ENCODE peak calls at places on chromosome 17, in nine cellular contexts. W is IMR-90, B is OCI-LY7, F is K562, I is PC-9, E is endothelial cell of umbilical vein, G is hepatocyte, O is Karpas-422, A is MM.1S. D is an unnamed sample. For H3K4me1, the result is how much of the 10 kb centered on the place peaks cover.

GRCh38 chr17:63446218-63446980 is at the start of gene CYB561:
- DNase-seq in W (peak), B (no peak), F (peak), I (peak), E (peak), G (peak), O (peak), A (peak), D (no peak)

GRCh38 chr17:6831662-6832263 is at the start of gene TEKT1:
- DNase-seq in W (peak), B (no peak), F (no peak), I (peak), E (peak), G (peak), O (no peak), A (peak), D (no peak)

GRCh38 chr17:32504166-32504990 is 17.6 kb downstream of the CDK5R1 start:
- DNase-seq in W (no peak), B (no peak), F (no peak), I (peak), E (no peak), G (no peak), O (no peak), A (no peak), D (peak)

GRCh38 chr17:10968007-10968406 is 130.1 kb upstream of the PIRT start:
- DNase-seq in W (no peak), B (no peak), F (no peak), I (no peak), E (no peak), G (no peak), O (no peak), A (no peak), D (no peak)

GRCh38 chr17:76467809-76468633 is 618 bp downstream of the AANAT start:
- DNase-seq in W (no peak), B (no peak), F (no peak), I (no peak), E (no peak), G (no peak), O (peak), A (no peak), D (no peak)

GRCh38 chr17:71276071-71276470 is 844.7 kb upstream of the SOX9 start:
- DNase-seq in W (no peak), B (no peak), F (no peak), I (no peak), E (no peak), G (no peak), O (no peak), A (no peak), D (no peak)

GRCh38 chr17:57578608-57578990 is 166.5 kb downstream of the CCDC182 start:
- DNase-seq in W (peak), B (no peak), F (no peak), I (no peak), E (no peak), G (no peak), O (no peak), A (no peak), D (no peak)

GRCh38 chr17:79839363-79840203 is at the start of gene CBX4:
- DNase-seq in W (peak), B (peak), F (peak), I (peak), E (peak), G (peak), O (peak), A (peak), D (peak)

GRCh38 chr17:81486174-81486810 is 26.3 kb downstream of the ACTG1 start:
- DNase-seq in W (no peak), B (no peak), F (no peak), I (no peak), E (peak), G (no peak), O (no peak), A (no peak), D (no peak)

GRCh38 chr17:74296548-74296936 is 22.5 kb downstream of the DNAI2 start:
- DNase-seq in W (peak), B (peak), F (peak), I (peak), E (peak), G (peak), O (peak), A (peak), D (no peak)

GRCh38 chr17:82582208-82582607 is 62.7 kb downstream of the FOXK2 start:
- DNase-seq in W (peak), B (no peak), F (no peak), I (no peak), E (no peak), G (no peak), O (no peak), A (no peak), D (no peak)

GRCh38 chr17:78252111-78252634 is 20.7 kb downstream of the TMEM235 start:
- DNase-seq in W (no peak), B (peak), F (no peak), I (no peak), E (no peak), G (no peak), O (peak), A (peak), D (peak)

GRCh38 chr17:9104370-9105041 is 83.2 kb downstream of the NTN1 start:
- DNase-seq in W (no peak), B (no peak), F (no peak), I (no peak), E (no peak), G (no peak), O (no peak), A (no peak), D (no peak)

DNA sequence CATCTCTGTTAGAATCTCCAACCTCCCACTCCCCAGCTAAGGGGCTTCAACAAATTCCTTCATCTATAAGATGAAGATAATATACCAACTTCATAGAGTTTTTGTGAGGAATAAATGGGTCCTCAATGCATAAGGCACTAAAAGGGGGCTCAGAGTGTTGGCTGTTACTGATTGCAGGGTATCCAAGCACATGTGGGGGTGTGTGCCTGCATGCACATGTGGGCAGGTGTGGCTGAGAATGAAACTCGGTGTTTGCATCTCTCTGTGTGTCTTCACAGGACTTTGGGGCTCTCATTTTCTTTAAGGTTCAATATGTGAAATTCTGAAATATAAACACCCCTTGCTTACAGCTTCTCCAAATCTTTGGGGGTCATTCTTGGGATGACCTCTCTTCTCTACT is 4.1 kb upstream of the PPP1R9B start:
- DNase-seq in W (no peak), B (no peak), F (peak), I (no peak), E (no peak), G (no peak), O (no peak), A (peak), D (no peak)
- H2AFZ ChIP-seq in W (no peak), B (no peak), F (peak), I (no peak), E (no peak), G (no peak), O (no peak), A (peak), D (no peak)

GRCh38 chr17:47982091-47982617 is 11.2 kb downstream of the CDK5RAP3 start:
- DNase-seq in W (no peak), B (no peak), F (peak), I (no peak), E (no peak), G (no peak), O (no peak), A (no peak), D (no peak)

GRCh38 chr17:47983492-47984223 is 12.7 kb downstream of the CDK5RAP3 start:
- DNase-seq in W (peak), B (no peak), F (no peak), I (no peak), E (no peak), G (no peak), O (no peak), A (no peak), D (no peak)

GRCh38 chr17:47981462-47981861 is 10.5 kb downstream of the CDK5RAP3 start:
- DNase-seq in W (no peak), B (no peak), F (no peak), I (no peak), E (no peak), G (no peak), O (no peak), A (no peak), D (peak)

GRCh38 chr17:47980516-47980915 is 9.6 kb downstream of the CDK5RAP3 start:
- DNase-seq in W (no peak), B (no peak), F (no peak), I (no peak), E (no peak), G (no peak), O (no peak), A (no peak), D (no peak)

DNA sequence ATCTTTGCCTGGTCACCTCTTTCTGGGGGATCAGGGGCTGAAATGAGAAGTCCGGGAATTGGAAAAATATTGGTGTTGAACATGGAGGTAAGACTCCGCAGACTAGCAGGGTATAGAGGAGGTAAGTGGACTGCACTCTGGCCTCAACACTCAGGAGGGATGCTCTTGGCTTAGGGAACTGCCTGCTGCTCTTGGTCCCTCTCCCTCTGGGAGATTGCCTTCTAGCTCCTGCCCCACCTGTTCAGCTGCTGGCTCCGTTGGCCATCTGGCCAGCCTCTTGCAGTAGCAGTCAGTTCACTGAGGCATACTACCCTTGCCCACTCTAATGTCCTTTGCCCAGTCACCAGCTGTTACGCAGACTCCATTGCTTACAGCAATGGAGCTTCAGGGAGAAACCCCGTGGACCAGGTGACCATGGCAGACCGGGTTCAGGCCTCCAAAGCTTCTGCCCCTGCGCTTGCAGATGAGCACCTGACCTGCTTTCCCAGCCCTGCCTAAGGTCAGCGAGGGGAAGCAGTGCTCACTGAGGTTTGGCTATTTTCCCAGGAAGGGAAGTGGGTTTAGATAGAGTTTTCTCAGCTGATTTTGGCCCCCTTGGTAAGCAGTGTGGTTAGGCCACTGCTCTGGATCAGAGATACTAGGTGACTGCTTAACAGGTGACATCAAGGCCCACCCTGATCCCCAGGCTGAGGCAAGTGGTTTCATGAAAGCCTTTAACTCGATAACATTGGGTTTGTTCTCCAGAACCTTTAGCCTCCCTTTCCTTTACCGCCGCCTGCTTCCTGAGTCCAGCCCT is 11.9 kb downstream of the CDK5RAP3 start:
- DNase-seq in W (no peak), B (no peak), F (peak), I (no peak), E (peak), G (no peak), O (no peak), A (no peak), D (no peak)
- H3K4me1 ChIP-seq in W (under half), B (under half), F (half or more), I (under half), E (under half), G (under half), O (under half), A (under half), D (under half)

GRCh38 chr17:4715071-4715749 is 4.8 kb downstream of the ARRB2 start:
- DNase-seq in W (no peak), B (no peak), F (no peak), I (no peak), E (no peak), G (no peak), O (no peak), A (no peak), D (peak)
- H3K4me3 ChIP-seq in W (no peak), B (no peak), F (no peak), I (no peak), E (no peak), G (no peak), O (no peak), A (no peak), D (no peak)

DNA sequence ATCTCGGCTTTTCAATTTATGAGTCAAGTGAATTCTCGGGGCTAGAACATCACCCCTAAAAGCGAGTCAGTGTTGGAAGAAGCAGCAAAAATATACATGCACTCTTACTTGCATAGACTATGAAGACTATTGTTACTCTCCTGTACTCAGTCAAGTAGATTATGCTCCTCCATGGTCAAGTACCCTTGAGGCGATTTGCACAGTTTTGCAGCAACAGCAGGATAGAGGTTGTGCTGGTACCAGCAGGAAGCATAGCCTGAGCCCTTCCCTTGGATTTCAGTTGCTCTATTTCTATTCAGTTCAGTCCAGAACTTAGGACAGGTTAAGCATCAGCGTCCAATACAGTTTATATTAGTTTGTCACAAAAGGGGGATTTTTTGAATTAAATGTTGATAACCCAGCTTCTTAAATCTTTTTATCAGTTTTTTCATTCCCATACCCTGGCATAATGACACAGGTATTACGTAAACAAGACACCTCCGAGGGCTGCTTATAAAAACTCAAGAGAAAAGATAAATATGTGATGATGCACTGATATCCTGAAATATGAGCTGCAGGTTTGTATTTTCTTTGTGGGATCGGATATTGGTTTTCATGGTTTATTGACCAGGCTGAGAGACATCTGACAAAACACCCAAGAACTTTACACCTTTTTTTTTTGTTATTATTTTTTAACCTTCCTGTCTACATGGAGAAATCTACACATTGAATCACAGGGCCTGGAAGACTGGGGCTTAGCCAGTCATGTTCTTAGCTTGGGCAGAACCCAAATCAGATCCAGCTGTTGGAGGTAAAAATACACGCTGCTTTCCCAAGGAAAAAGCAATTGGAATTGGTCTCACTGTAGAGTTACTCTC is 144.1 kb downstream of the PITPNC1 start:
- DNase-seq in W (peak), B (no peak), F (no peak), I (no peak), E (no peak), G (no peak), O (no peak), A (no peak), D (no peak)
- H2AFZ ChIP-seq in W (no peak), B (no peak), F (no peak), I (no peak), E (no peak), G (no peak), O (no peak), A (no peak), D (no peak)

GRCh38 chr17:40095944-40096791 is 4.2 kb downstream of the NR1D1 start:
- DNase-seq in W (peak), B (peak), F (no peak), I (no peak), E (no peak), G (no peak), O (no peak), A (peak), D (peak)
- H3K4me1 ChIP-seq in W (under half), B (under half), F (under half), I (under half), E (under half), G (under half), O (under half), A (under half), D (under half)

GRCh38 chr17:17822189-17822978 is 14.4 kb downstream of the SREBF1 start:
- DNase-seq in W (peak), B (no peak), F (peak), I (no peak), E (no peak), G (no peak), O (no peak), A (no peak), D (no peak)
- H3K4me3 ChIP-seq in W (no peak), B (peak), F (peak), I (peak), E (no peak), G (peak), O (peak), A (peak), D (no peak)

GRCh38 chr17:68294196-68294555 is 2.9 kb downstream of the ARSG start:
- DNase-seq in W (no peak), B (no peak), F (no peak), I (no peak), E (no peak), G (no peak), O (peak), A (no peak), D (no peak)

GRCh38 chr17:68290955-68291835 is at the start of the genes ARSG and SLC16A6:
- DNase-seq in W (peak), B (peak), F (peak), I (peak), E (peak), G (peak), O (peak), A (peak), D (peak)

GRCh38 chr17:68291836-68292688 is 767 bp downstream of the ARSG start:
- DNase-seq in W (peak), B (peak), F (peak), I (peak), E (peak), G (peak), O (peak), A (peak), D (peak)

GRCh38 chr17:68293490-68294195 is 2.3 kb downstream of the ARSG start:
- DNase-seq in W (no peak), B (no peak), F (no peak), I (no peak), E (no peak), G (no peak), O (peak), A (no peak), D (no peak)

DNA sequence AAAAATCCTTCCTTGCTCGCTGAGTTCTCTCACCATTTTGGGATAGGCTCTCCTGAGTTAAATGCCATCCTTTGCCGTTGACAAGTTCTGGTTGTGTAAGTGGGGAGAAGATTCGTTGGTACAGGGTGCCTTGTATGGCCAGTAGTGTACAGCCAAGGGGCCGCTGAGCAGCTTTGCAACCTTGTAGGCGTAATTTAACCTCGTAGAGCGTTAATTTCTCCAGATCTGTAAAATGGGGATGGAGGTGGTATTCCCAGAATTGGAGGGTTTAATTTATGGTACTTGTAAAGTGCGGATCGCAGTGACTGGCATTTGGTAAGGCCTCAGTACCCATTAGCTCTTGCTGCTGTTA is 1.4 kb downstream of the ARSG start:
- DNase-seq in W (no peak), B (no peak), F (no peak), I (no peak), E (no peak), G (no peak), O (no peak), A (no peak), D (no peak)
- H2AFZ ChIP-seq in W (peak), B (peak), F (peak), I (peak), E (peak), G (no peak), O (no peak), A (peak), D (peak)

DNA sequence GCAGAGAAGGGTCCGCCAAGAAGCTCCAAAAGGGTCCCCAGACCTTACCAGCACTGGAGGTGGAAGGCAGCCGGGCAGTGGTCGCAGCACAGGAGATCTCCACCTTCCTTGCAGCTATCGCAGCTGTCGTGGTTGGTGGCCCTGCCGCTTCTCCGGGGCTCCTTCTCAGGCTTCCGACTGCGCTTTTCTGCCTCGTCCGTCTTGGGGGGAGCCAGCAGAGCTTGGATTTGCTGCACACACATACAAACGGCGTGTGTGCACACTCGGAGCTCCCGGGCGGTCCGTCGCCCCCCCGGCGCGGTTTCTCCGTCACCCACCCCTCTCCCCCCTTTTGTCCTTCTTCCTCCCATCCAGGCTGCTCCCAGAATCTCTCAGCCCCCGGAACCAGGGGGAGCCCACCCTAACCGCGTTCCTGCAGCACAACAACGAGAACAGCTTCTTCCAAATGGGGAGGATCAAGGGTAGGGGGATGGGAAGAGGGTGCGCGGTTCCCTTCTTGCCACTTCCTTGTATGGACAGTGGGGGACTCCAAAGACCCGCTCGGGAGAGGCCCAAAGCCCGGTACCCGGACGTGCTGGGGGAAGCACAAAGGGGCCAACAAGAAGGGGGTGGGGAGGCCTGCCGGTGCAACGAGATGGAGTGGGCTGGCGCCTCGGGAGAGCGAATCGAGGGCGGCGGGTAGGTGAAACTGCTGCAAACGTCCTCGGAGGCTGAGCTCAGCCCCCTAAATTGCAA is 1.1 kb downstream of the PHF12 start:
- DNase-seq in W (peak), B (peak), F (peak), I (peak), E (peak), G (peak), O (peak), A (peak), D (peak)
- H3K4me1 ChIP-seq in W (under half), B (under half), F (under half), I (under half), E (under half), G (under half), O (half or more), A (under half), D (under half)